ENCODE peak calls at places on chromosomes 3 and 15, in eight cellular contexts. One of them, this sample, is unnamed.

GRCh38 chr15:70219256-70219919 is 121.7 kb upstream of the TLE3 start:
- DNase-seq in GM12878: no peak
- DNase-seq in A549: no peak
- DNase-seq in tibial nerve: no peak
- DNase-seq in esophagus muscularis mucosa: no peak
- DNase-seq in suprapubic skin: peak; percentile 57
- DNase-seq in transverse colon: no peak
- DNase-seq in sigmoid colon: no peak
- DNase-seq in this sample: no peak

GRCh38 chr3:72338082-72338941 is 509.9 kb downstream of the SHQ1 start:
- DNase-seq in GM12878: no peak
- DNase-seq in A549: peak; percentile 18
- DNase-seq in tibial nerve: no peak
- DNase-seq in esophagus muscularis mucosa: no peak
- DNase-seq in suprapubic skin: peak; percentile 74
- DNase-seq in transverse colon: no peak
- DNase-seq in sigmoid colon: no peak
- DNase-seq in this sample: no peak

GRCh38 chr15:96336045-96336642 is 5.6 kb downstream of the NR2F2 start:
- DNase-seq in GM12878: no peak
- DNase-seq in A549: no peak
- DNase-seq in tibial nerve: peak; percentile 6
- DNase-seq in esophagus muscularis mucosa: no peak
- DNase-seq in suprapubic skin: no peak
- DNase-seq in transverse colon: peak; percentile 10
- DNase-seq in sigmoid colon: no peak
- DNase-seq in this sample: no peak

GRCh38 chr15:55829826-55830225 is 86.9 kb upstream of the PRTG start:
- DNase-seq in GM12878: peak; percentile 32
- DNase-seq in A549: no peak
- DNase-seq in tibial nerve: no peak
- DNase-seq in esophagus muscularis mucosa: no peak
- DNase-seq in suprapubic skin: no peak
- DNase-seq in transverse colon: no peak
- DNase-seq in sigmoid colon: no peak
- DNase-seq in this sample: no peak

GRCh38 chr3:62559831-62560445 is 186.6 kb upstream of the FEZF2 start:
- DNase-seq in GM12878: no peak
- DNase-seq in A549: no peak
- DNase-seq in tibial nerve: no peak
- DNase-seq in esophagus muscularis mucosa: peak; percentile 8
- DNase-seq in suprapubic skin: no peak
- DNase-seq in transverse colon: no peak
- DNase-seq in sigmoid colon: no peak
- DNase-seq in this sample: no peak

GRCh38 chr3:105355355-105356063 is 11.2 kb upstream of the ALCAM start:
- DNase-seq in GM12878: no peak
- DNase-seq in A549: no peak
- DNase-seq in tibial nerve: no peak
- DNase-seq in esophagus muscularis mucosa: no peak
- DNase-seq in suprapubic skin: no peak
- DNase-seq in transverse colon: no peak
- DNase-seq in sigmoid colon: no peak
- DNase-seq in this sample: no peak

GRCh38 chr15:79154491-79155182 is 64.1 kb upstream of the RASGRF1 start:
- DNase-seq in GM12878: no peak
- DNase-seq in A549: no peak
- DNase-seq in tibial nerve: no peak
- DNase-seq in esophagus muscularis mucosa: no peak
- DNase-seq in suprapubic skin: no peak
- DNase-seq in transverse colon: no peak
- DNase-seq in sigmoid colon: no peak
- DNase-seq in this sample: no peak

GRCh38 chr3:189941679-189942078 is 179.0 kb downstream of the P3H2 start:
- DNase-seq in GM12878: no peak
- DNase-seq in A549: peak; percentile 41
- DNase-seq in tibial nerve: no peak
- DNase-seq in esophagus muscularis mucosa: no peak
- DNase-seq in suprapubic skin: no peak
- DNase-seq in transverse colon: no peak
- DNase-seq in sigmoid colon: no peak
- DNase-seq in this sample: no peak

GRCh38 chr3:170222647-170223541 is 670 bp downstream of the PRKCI start:
- DNase-seq in GM12878: no peak
- DNase-seq in A549: peak; percentile 69
- DNase-seq in tibial nerve: peak; percentile 11
- DNase-seq in esophagus muscularis mucosa: no peak
- DNase-seq in suprapubic skin: peak; percentile 81
- DNase-seq in transverse colon: peak; percentile 37
- DNase-seq in sigmoid colon: peak; percentile 68
- DNase-seq in this sample: no peak

GRCh38 chr15:93235926-93236781 is 147.1 kb upstream of the RGMA start:
- DNase-seq in GM12878: no peak
- DNase-seq in A549: no peak
- DNase-seq in tibial nerve: peak; percentile 65
- DNase-seq in esophagus muscularis mucosa: peak; percentile 91
- DNase-seq in suprapubic skin: no peak
- DNase-seq in transverse colon: peak; percentile 30
- DNase-seq in sigmoid colon: peak; percentile 82
- DNase-seq in this sample: no peak

GRCh38 chr15:69951511-69952209 is 146.1 kb downstream of the TLE3 start:
- DNase-seq in GM12878: no peak
- DNase-seq in A549: no peak
- DNase-seq in tibial nerve: no peak
- DNase-seq in esophagus muscularis mucosa: peak; percentile 5
- DNase-seq in suprapubic skin: no peak
- DNase-seq in transverse colon: no peak
- DNase-seq in sigmoid colon: no peak
- DNase-seq in this sample: no peak

GRCh38 chr15:37907136-37907535 is 27.3 kb upstream of the TMCO5A start:
- DNase-seq in GM12878: no peak
- DNase-seq in A549: no peak
- DNase-seq in tibial nerve: no peak
- DNase-seq in esophagus muscularis mucosa: no peak
- DNase-seq in suprapubic skin: no peak
- DNase-seq in transverse colon: no peak
- DNase-seq in sigmoid colon: no peak
- DNase-seq in this sample: no peak

GRCh38 chr3:23055733-23056376 is 147.3 kb upstream of the UBE2E2 start:
- DNase-seq in GM12878: no peak
- DNase-seq in A549: no peak
- DNase-seq in tibial nerve: no peak
- DNase-seq in esophagus muscularis mucosa: no peak
- DNase-seq in suprapubic skin: no peak
- DNase-seq in transverse colon: no peak
- DNase-seq in sigmoid colon: no peak
- DNase-seq in this sample: no peak

GRCh38 chr3:127770671-127771370 is 51.5 kb downstream of the MGLL start:
- DNase-seq in GM12878: no peak
- DNase-seq in A549: no peak
- DNase-seq in tibial nerve: no peak
- DNase-seq in esophagus muscularis mucosa: no peak
- DNase-seq in suprapubic skin: no peak
- DNase-seq in transverse colon: no peak
- DNase-seq in sigmoid colon: no peak
- DNase-seq in this sample: no peak

GRCh38 chr3:108428580-108428979 is 81.8 kb downstream of the MYH15 start:
- DNase-seq in GM12878: no peak
- DNase-seq in A549: no peak
- DNase-seq in tibial nerve: no peak
- DNase-seq in esophagus muscularis mucosa: no peak
- DNase-seq in suprapubic skin: no peak
- DNase-seq in transverse colon: no peak
- DNase-seq in sigmoid colon: no peak
- DNase-seq in this sample: no peak

GRCh38 chr3:160827516-160827915 is 71.5 kb downstream of the PPM1L start:
- DNase-seq in GM12878: no peak
- DNase-seq in A549: no peak
- DNase-seq in tibial nerve: no peak
- DNase-seq in esophagus muscularis mucosa: no peak
- DNase-seq in suprapubic skin: no peak
- DNase-seq in transverse colon: no peak
- DNase-seq in sigmoid colon: no peak
- DNase-seq in this sample: no peak

GRCh38 chr3:99562990-99563607 is 75.3 kb upstream of the COL8A1 start:
- DNase-seq in GM12878: no peak
- DNase-seq in A549: no peak
- DNase-seq in tibial nerve: no peak
- DNase-seq in esophagus muscularis mucosa: no peak
- DNase-seq in suprapubic skin: no peak
- DNase-seq in transverse colon: no peak
- DNase-seq in sigmoid colon: no peak
- DNase-seq in this sample: no peak

GRCh38 chr3:106824856-106825255 is 552.4 kb upstream of the CCDC54 start:
- DNase-seq in GM12878: no peak
- DNase-seq in A549: no peak
- DNase-seq in tibial nerve: no peak
- DNase-seq in esophagus muscularis mucosa: no peak
- DNase-seq in suprapubic skin: no peak
- DNase-seq in transverse colon: no peak
- DNase-seq in sigmoid colon: no peak
- DNase-seq in this sample: no peak

GRCh38 chr15:59185725-59186124 is 20.9 kb upstream of the LDHAL6B start:
- DNase-seq in GM12878: no peak
- DNase-seq in A549: no peak
- DNase-seq in tibial nerve: no peak
- DNase-seq in esophagus muscularis mucosa: no peak
- DNase-seq in suprapubic skin: no peak
- DNase-seq in transverse colon: no peak
- DNase-seq in sigmoid colon: no peak
- DNase-seq in this sample: no peak
- TF ChIP-seq POLR2A in GM12878: no peak
- TF ChIP-seq POLR2A in A549: no peak
- TF ChIP-seq POLR2A in tibial nerve: no peak
- TF ChIP-seq POLR2A in esophagus muscularis mucosa: no peak
- TF ChIP-seq POLR2A in suprapubic skin: no peak
- TF ChIP-seq POLR2A in transverse colon: no peak
- TF ChIP-seq POLR2A in sigmoid colon: no peak
- TF ChIP-seq POLR2A in this sample: no peak

GRCh38 chr15:42858999-42859789 is 61.4 kb downstream of the TTBK2 start:
- DNase-seq in GM12878: no peak
- DNase-seq in A549: no peak
- DNase-seq in tibial nerve: no peak
- DNase-seq in esophagus muscularis mucosa: no peak
- DNase-seq in suprapubic skin: no peak
- DNase-seq in transverse colon: no peak
- DNase-seq in sigmoid colon: no peak
- DNase-seq in this sample: no peak

GRCh38 chr15:42858540-42858939 is 62.0 kb downstream of the TTBK2 start:
- DNase-seq in GM12878: no peak
- DNase-seq in A549: no peak
- DNase-seq in tibial nerve: no peak
- DNase-seq in esophagus muscularis mucosa: no peak
- DNase-seq in suprapubic skin: no peak
- DNase-seq in transverse colon: no peak
- DNase-seq in sigmoid colon: no peak
- DNase-seq in this sample: no peak

GRCh38 chr15:42868683-42869082 is 51.9 kb downstream of the TTBK2 start:
- DNase-seq in GM12878: no peak
- DNase-seq in A549: no peak
- DNase-seq in tibial nerve: no peak
- DNase-seq in esophagus muscularis mucosa: no peak
- DNase-seq in suprapubic skin: no peak
- DNase-seq in transverse colon: no peak
- DNase-seq in sigmoid colon: no peak
- DNase-seq in this sample: no peak

GRCh38 chr15:42863572-42864239 is 56.9 kb downstream of the TTBK2 start:
- DNase-seq in GM12878: no peak
- DNase-seq in A549: no peak
- DNase-seq in tibial nerve: no peak
- DNase-seq in esophagus muscularis mucosa: no peak
- DNase-seq in suprapubic skin: no peak
- DNase-seq in transverse colon: no peak
- DNase-seq in sigmoid colon: no peak
- DNase-seq in this sample: no peak
- TF ChIP-seq EP300 in GM12878: no peak
- TF ChIP-seq EP300 in A549: no peak
- TF ChIP-seq EP300 in tibial nerve: no peak
- TF ChIP-seq EP300 in esophagus muscularis mucosa: no peak
- TF ChIP-seq EP300 in suprapubic skin: no peak
- TF ChIP-seq EP300 in transverse colon: no peak
- TF ChIP-seq EP300 in sigmoid colon: no peak
- TF ChIP-seq EP300 in this sample: no peak

GRCh38 chr3:154323921-154324738 is at the start of gene DHX36:
- DNase-seq in GM12878: peak; percentile 57
- DNase-seq in A549: peak; percentile 79
- DNase-seq in tibial nerve: peak; percentile 86
- DNase-seq in esophagus muscularis mucosa: peak; percentile 98
- DNase-seq in suprapubic skin: peak; percentile 96
- DNase-seq in transverse colon: peak; percentile 90
- DNase-seq in sigmoid colon: peak; percentile 95
- DNase-seq in this sample: peak; percentile 90
- TF ChIP-seq CTCF in GM12878: no peak
- TF ChIP-seq CTCF in A549: no peak
- TF ChIP-seq CTCF in tibial nerve: peak; percentile 18
- TF ChIP-seq CTCF in esophagus muscularis mucosa: peak; percentile 3
- TF ChIP-seq CTCF in suprapubic skin: no peak
- TF ChIP-seq CTCF in transverse colon: no peak
- TF ChIP-seq CTCF in sigmoid colon: no peak
- TF ChIP-seq CTCF in this sample: no peak

DNA sequence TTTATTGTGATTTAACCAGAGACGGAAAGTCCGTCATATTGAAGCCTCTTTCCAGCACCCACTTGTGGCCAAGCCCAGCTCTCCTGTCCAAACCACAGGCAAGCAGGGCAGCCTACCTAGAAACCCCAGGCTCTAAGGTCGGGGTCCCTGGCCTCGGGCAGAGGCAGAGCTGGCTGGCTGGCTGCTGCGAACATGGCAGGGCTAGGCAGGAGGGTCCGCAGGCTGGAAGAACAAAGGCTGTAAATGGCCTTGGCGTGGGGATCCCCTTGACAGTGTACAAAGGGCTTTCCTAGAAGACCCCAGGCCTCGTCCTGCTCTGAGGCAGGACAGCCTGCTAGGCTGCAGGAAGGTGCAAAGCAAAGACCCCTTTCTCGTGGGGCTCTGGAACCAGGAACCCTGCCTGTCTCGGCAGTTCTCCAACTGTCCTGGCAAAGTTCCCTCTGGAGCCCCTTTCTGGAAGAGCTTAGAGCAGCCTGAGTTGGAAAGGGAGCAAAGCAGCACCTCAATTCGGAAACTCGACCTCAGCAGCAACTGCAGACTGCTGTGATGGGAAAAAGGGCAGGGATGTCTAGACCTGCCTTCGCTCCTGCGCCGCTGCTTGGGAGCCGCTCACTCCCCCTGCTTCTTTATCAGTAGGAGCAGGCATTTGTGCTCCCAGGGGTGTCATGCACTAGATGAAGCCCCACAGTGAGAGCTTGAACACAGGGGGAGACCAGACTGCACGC is 8.5 kb downstream of the CALML4 start:
- DNase-seq in GM12878: no peak
- DNase-seq in A549: no peak
- DNase-seq in tibial nerve: no peak
- DNase-seq in esophagus muscularis mucosa: peak; percentile 89
- DNase-seq in suprapubic skin: no peak
- DNase-seq in transverse colon: no peak
- DNase-seq in sigmoid colon: no peak
- DNase-seq in this sample: peak; percentile 24
- TF ChIP-seq POLR2A in GM12878: peak; percentile 30
- TF ChIP-seq POLR2A in A549: no peak
- TF ChIP-seq POLR2A in tibial nerve: no peak
- TF ChIP-seq POLR2A in esophagus muscularis mucosa: no peak
- TF ChIP-seq POLR2A in suprapubic skin: no peak
- TF ChIP-seq POLR2A in transverse colon: no peak
- TF ChIP-seq POLR2A in sigmoid colon: no peak
- TF ChIP-seq POLR2A in this sample: no peak

GRCh38 chr15:50166216-50166615 is 15.8 kb upstream of the SLC27A2 start:
- DNase-seq in GM12878: no peak
- DNase-seq in A549: peak; percentile 38
- DNase-seq in tibial nerve: no peak
- DNase-seq in esophagus muscularis mucosa: no peak
- DNase-seq in suprapubic skin: no peak
- DNase-seq in transverse colon: no peak
- DNase-seq in sigmoid colon: no peak
- DNase-seq in this sample: no peak
- TF ChIP-seq EP300 in GM12878: no peak
- TF ChIP-seq EP300 in A549: peak; percentile 28
- TF ChIP-seq EP300 in tibial nerve: no peak
- TF ChIP-seq EP300 in esophagus muscularis mucosa: no peak
- TF ChIP-seq EP300 in suprapubic skin: no peak
- TF ChIP-seq EP300 in transverse colon: no peak
- TF ChIP-seq EP300 in sigmoid colon: no peak
- TF ChIP-seq EP300 in this sample: no peak

This sample was measured in ovary.